ENCODE peak calls at places on chromosomes 11 and 22, in four cellular contexts. L is tibial artery, T is sigmoid colon, R is A549. Z is an unnamed sample. For H3K4me1, the result is how much of the 10 kb centered on the place peaks cover.

GRCh38 chr22:46245515-46245914 is 4.6 kb downstream of the CDPF1 start:
- DNase-seq in T (no peak), L (no peak), R (no peak), Z (no peak)

GRCh38 chr11:63916837-63917684 is at the start of gene RCOR2:
- DNase-seq in T (peak), R (peak), L (peak), Z (peak)

GRCh38 chr11:33657757-33658156 is 42.9 kb downstream of the C11orf91 start:
- DNase-seq in L (no peak), R (no peak), T (no peak), Z (no peak)

GRCh38 chr11:74689666-74690065 is 41.6 kb downstream of the CHRDL2 start:
- DNase-seq in T (no peak), R (no peak), L (no peak), Z (no peak)

GRCh38 chr11:11845551-11845950 is 3.8 kb downstream of the USP47 start:
- DNase-seq in R (no peak), T (no peak), L (no peak), Z (no peak)

GRCh38 chr11:134947556-134947955 is 535.5 kb upstream of the B3GAT1 start:
- DNase-seq in R (no peak), L (no peak), T (no peak), Z (no peak)

GRCh38 chr22:46262449-46263207 is 515 bp downstream of the PKDREJ start:
- DNase-seq in T (peak), L (peak), R (no peak), Z (peak)

GRCh38 chr11:35721576-35722341 is 59.2 kb downstream of the TRIM44 start:
- DNase-seq in R (no peak), L (no peak), T (no peak), Z (no peak)

GRCh38 chr22:41976961-41977566 is 7.8 kb downstream of the SEPTIN3 start:
- DNase-seq in T (no peak), L (no peak), R (no peak), Z (no peak)

GRCh38 chr11:1152316-1153104 is 5.2 kb upstream of the MUC5AC start:
- DNase-seq in R (peak), T (no peak), L (no peak), Z (no peak)

GRCh38 chr11:94768602-94769511 is 701 bp downstream of the AMOTL1 start:
- DNase-seq in T (peak), L (peak), R (no peak), Z (peak)

GRCh38 chr11:2276280-2276998 is 6.1 kb upstream of the ASCL2 start:
- DNase-seq in T (no peak), R (no peak), L (no peak), Z (peak)

GRCh38 chr11:8221025-8221723 is 42.5 kb downstream of the LMO1 start:
- DNase-seq in R (no peak), T (peak), L (no peak), Z (no peak)

GRCh38 chr11:133413726-133414125 is 118.6 kb downstream of the OPCML start:
- DNase-seq in R (no peak), T (no peak), L (no peak), Z (no peak)

GRCh38 chr22:27416553-27417427 is 384.8 kb downstream of the MN1 start:
- DNase-seq in T (no peak), R (no peak), L (peak), Z (no peak)

GRCh38 chr11:129230006-129230405 is 37.9 kb upstream of the ARHGAP32 start:
- DNase-seq in R (no peak), L (no peak), T (no peak), Z (no peak)

GRCh38 chr11:70727899-70728620 is 329.7 kb downstream of the CTTN start:
- DNase-seq in R (no peak), T (no peak), L (no peak), Z (no peak)

GRCh38 chr11:93895106-93895862 is 44.9 kb upstream of the VSTM5 start:
- DNase-seq in L (no peak), T (no peak), R (no peak), Z (no peak)

GRCh38 chr11:64619196-64619595 is 28.2 kb downstream of the SLC22A12 start:
- DNase-seq in R (no peak), L (no peak), T (no peak), Z (no peak)

GRCh38 chr11:65651589-65652510 is 10.9 kb downstream of the RELA start:
- DNase-seq in T (peak), R (no peak), L (no peak), Z (peak)

GRCh38 chr11:65650547-65651338 is 12.0 kb downstream of the RELA start:
- DNase-seq in R (no peak), T (no peak), L (no peak), Z (peak)

GRCh38 chr11:65651339-65651588 is 11.5 kb downstream of the RELA start:
- DNase-seq in R (no peak), L (no peak), T (no peak), Z (peak)

GRCh38 chr11:65653229-65654225 is 9.2 kb downstream of the RELA start:
- DNase-seq in R (no peak), T (peak), L (no peak), Z (no peak)

GRCh38 chr11:65652511-65653228 is 10.0 kb downstream of the RELA start:
- DNase-seq in T (peak), R (peak), L (peak), Z (peak)
- H3K4me1 ChIP-seq in T (under half), R (under half), L (under half), Z (under half)

GRCh38 chr22:25016311-25016710 is 63.8 kb downstream of the KIAA1671 start:
- DNase-seq in T (no peak), R (no peak), L (no peak), Z (no peak)
- TF ChIP-seq CTCF in T (no peak), R (no peak), L (no peak), Z (no peak)

GRCh38 chr22:24550902-24551229 is 4.1 kb downstream of the GUCD1 start:
- DNase-seq in L (no peak), T (no peak), R (no peak), Z (no peak)
- H3K4me1 ChIP-seq in L (under half), T (under half), R (under half), Z (under half)

GRCh38 chr11:20881328-20882079 is 212.1 kb downstream of the NELL1 start:
- DNase-seq in T (no peak), L (no peak), R (no peak), Z (no peak)

GRCh38 chr11:20876738-20877137 is 207.4 kb downstream of the NELL1 start:
- DNase-seq in T (no peak), R (no peak), L (no peak), Z (no peak)

GRCh38 chr11:20874358-20874757 is 205.0 kb downstream of the NELL1 start:
- DNase-seq in T (no peak), L (no peak), R (no peak), Z (no peak)

GRCh38 chr11:20880094-20880493 is 210.7 kb downstream of the NELL1 start:
- DNase-seq in T (no peak), L (no peak), R (no peak), Z (no peak)
- TF ChIP-seq CTCF in T (no peak), L (no peak), R (no peak), Z (no peak)